ENCODE peak calls at places on chromosomes 16 and 17, in four cellular contexts. P, Y, L and A are unnamed samples.

GRCh38 chr17:9414471-9414870 is 161.1 kb downstream of the STX8 start:
- DNase-seq in L (no peak), Y (no peak), P (peak; percentile 89), A (no peak)

GRCh38 chr17:73584049-73584448 is 60.2 kb downstream of the SDK2 start:
- DNase-seq in P (no peak), Y (no peak), L (no peak), A (no peak)

GRCh38 chr16:85994492-85995433 is 95.8 kb downstream of the IRF8 start:
- DNase-seq in L (no peak), Y (no peak), P (no peak), A (no peak)

GRCh38 chr16:84292032-84292431 is 2.6 kb upstream of the WFDC1 start:
- DNase-seq in L (no peak), P (no peak), Y (no peak), A (no peak)

GRCh38 chr17:50274142-50274944 is at the start of gene TMEM92:
- DNase-seq in L (peak; percentile 69), Y (peak; percentile 77), P (no peak), A (no peak)

GRCh38 chr16:56637814-56638750 is at the start of gene MT1A:
- DNase-seq in P (no peak), Y (peak; percentile 32), L (no peak), A (peak; percentile 7)

GRCh38 chr17:38702166-38702899 is 2.7 kb upstream of the MLLT6 start:
- DNase-seq in Y (peak; percentile 92), P (no peak), L (no peak), A (peak; percentile 81)

GRCh38 chr16:81551821-81552304 is 107.3 kb downstream of the CMIP start:
- DNase-seq in L (no peak), Y (peak; percentile 53), P (no peak), A (peak; percentile 71)

GRCh38 chr17:49592263-49592662 is 16.6 kb downstream of the NXPH3 start:
- DNase-seq in P (no peak), L (no peak), Y (no peak), A (no peak)

GRCh38 chr16:29744541-29745101 is 1.2 kb downstream of the C16orf54 start:
- DNase-seq in L (no peak), P (no peak), Y (no peak), A (no peak)

GRCh38 chr17:65088621-65089385 is 32.3 kb upstream of the GNA13 start:
- DNase-seq in P (no peak), Y (no peak), L (no peak), A (no peak)

GRCh38 chr16:69859105-69859969 is 91.8 kb upstream of the CLEC18A start:
- DNase-seq in L (peak; percentile 25), P (no peak), Y (peak; percentile 71), A (no peak)

GRCh38 chr17:79592641-79593040 is 18.2 kb downstream of the RBFOX3 start:
- DNase-seq in P (no peak), L (no peak), Y (no peak), A (no peak)

GRCh38 chr16:28213396-28213795 is 1.6 kb upstream of the XPO6 start:
- DNase-seq in L (no peak), P (no peak), Y (no peak), A (no peak)

GRCh38 chr17:7632492-7632894 is 2.6 kb downstream of the SHBG start:
- DNase-seq in L (peak; percentile 39), Y (peak; percentile 68), P (no peak), A (peak; percentile 54)

GRCh38 chr17:50053654-50053960 is 2.3 kb upstream of the ITGA3 start:
- DNase-seq in L (no peak), Y (no peak), P (no peak), A (peak; percentile 57)

GRCh38 chr17:41415411-41415810 is 9.0 kb downstream of the KRT37 start:
- DNase-seq in Y (no peak), L (no peak), P (no peak), A (peak; percentile 7)

GRCh38 chr17:559699-560378 is 154.8 kb downstream of the VPS53 start:
- DNase-seq in L (no peak), Y (no peak), P (no peak), A (peak; percentile 89)

GRCh38 chr17:9179602-9180001 is 158.3 kb downstream of the NTN1 start:
- DNase-seq in L (no peak), Y (no peak), P (no peak), A (no peak)

GRCh38 chr16:19710191-19710908 is 7.7 kb downstream of the KNOP1 start:
- DNase-seq in P (no peak), Y (peak; percentile 79), L (no peak), A (no peak)

GRCh38 chr17:35094902-35095301 is 24.8 kb downstream of the RAD51D start:
- DNase-seq in P (no peak), L (no peak), Y (no peak), A (peak; percentile 93)
- TF ChIP-seq CHD1 in P (no peak), L (no peak), Y (no peak), A (no peak)

GRCh38 chr16:75627856-75628255 is 4.8 kb upstream of the ADAT1 start:
- DNase-seq in L (no peak), Y (peak; percentile 30), P (no peak), A (peak; percentile 16)

GRCh38 chr16:75622762-75623605 is at the start of gene ADAT1:
- DNase-seq in Y (peak; percentile 99), P (peak; percentile 82), L (peak; percentile 91), A (peak; percentile 98)

GRCh38 chr16:75628351-75628750 is 5.3 kb upstream of the ADAT1 start:
- DNase-seq in P (no peak), Y (no peak), L (no peak), A (no peak)

GRCh38 chr16:75626806-75627205 is 3.7 kb upstream of the ADAT1 start:
- DNase-seq in Y (no peak), P (no peak), L (no peak), A (no peak)

GRCh38 chr16:75624921-75625334 is 1.8 kb upstream of the ADAT1 start:
- DNase-seq in Y (peak; percentile 42), L (no peak), P (no peak), A (peak; percentile 63)
- TF ChIP-seq CHD1 in Y (no peak), L (no peak), P (no peak), A (no peak)

DNA sequence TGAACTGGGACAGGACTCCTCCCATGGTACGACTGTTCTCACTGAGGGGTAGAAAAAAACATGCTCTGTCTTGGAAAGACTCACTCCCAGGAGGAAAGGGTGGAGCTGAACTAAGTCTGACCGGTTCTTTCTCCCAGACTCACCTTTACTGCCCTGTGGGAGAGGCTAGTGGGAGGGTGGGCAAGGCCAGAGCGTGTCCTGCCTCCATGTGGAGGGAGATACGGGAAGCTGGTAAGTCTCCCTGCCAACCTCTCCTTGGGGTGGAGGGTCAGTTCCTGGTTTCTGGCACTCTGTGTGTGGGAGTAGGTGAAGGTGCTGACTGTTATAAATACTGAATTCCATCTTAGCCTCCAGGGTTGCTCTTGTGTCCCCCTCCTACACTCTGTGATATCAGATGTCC is 26.8 kb upstream of the FAM20A start:
- DNase-seq in P (no peak), L (no peak), Y (no peak), A (no peak)
- TF ChIP-seq CHD1 in P (no peak), L (no peak), Y (no peak), A (no peak)

GRCh38 chr17:46865100-46865499 is 13.7 kb downstream of the WNT9B start:
- DNase-seq in L (no peak), Y (no peak), P (no peak), A (peak; percentile 38)
- TF ChIP-seq CHD1 in L (no peak), Y (no peak), P (no peak), A (no peak)

GRCh38 chr17:71821512-71821911 is 299.3 kb upstream of the SOX9 start:
- DNase-seq in L (no peak), P (no peak), Y (no peak), A (no peak)
- TF ChIP-seq CHD1 in L (no peak), P (no peak), Y (no peak), A (no peak)

GRCh38 chr17:4465786-4466185 is 32.0 kb downstream of the SPNS3 start:
- DNase-seq in Y (no peak), P (no peak), L (no peak), A (no peak)
- TF ChIP-seq CHD1 in Y (no peak), P (no peak), L (no peak), A (no peak)

GRCh38 chr17:19738073-19738449 is 10.0 kb downstream of the ALDH3A1 start:
- DNase-seq in P (no peak), Y (no peak), L (no peak), A (no peak)
- TF ChIP-seq CHD1 in P (no peak), Y (no peak), L (no peak), A (no peak)

DNA sequence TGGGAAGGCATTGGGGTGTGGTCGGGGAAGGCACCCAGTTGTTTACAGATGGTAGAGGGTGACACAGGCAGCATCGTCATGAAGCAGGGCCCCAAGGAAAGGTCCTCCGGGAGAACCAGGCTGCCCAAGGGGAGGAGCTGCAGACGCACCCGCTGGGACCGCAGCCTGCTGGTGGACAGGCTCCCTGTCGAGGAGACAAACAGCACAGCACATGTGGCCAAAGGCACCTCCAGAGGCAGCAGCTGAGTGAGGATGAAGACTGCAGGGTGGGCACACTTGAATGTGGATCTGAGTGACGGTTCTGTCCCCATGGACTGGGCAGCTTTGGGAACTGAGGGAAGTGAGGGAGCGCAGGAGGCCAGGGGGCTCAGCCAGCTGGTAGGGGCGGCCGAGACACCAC is 12.4 kb downstream of the CHMP1A start:
- DNase-seq in L (no peak), Y (no peak), P (no peak), A (no peak)
- TF ChIP-seq CHD1 in L (no peak), Y (no peak), P (no peak), A (no peak)

DNA sequence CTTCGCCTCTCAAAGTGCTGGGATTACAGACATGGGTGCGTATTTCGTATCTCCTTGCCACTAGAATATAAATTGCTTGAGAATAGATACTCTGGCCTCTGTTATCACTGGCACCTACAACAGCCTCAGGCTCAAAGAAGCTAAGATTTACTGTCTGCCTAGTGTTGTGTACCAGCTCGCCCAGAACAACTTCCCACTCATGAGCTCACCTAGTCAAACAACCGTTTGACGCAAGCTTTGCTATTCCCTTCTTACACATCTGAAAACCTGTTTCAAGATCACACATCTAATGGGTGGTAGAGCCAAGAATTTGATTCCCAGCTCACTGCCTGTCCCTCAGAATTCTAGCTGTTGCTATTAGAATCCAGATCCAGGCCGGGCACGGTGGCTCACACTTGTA is 24.4 kb downstream of the MIS12 start:
- DNase-seq in Y (no peak), L (no peak), P (no peak), A (no peak)
- TF ChIP-seq CHD1 in Y (no peak), L (no peak), P (no peak), A (no peak)